ENCODE peak calls at places on chromosomes 7 and 10, in ten cellular contexts. J is aorta; K is heart right ventricle; P is cardiac muscle cell; C is CD8-positive, alpha-beta memory T cell; V is left lung; W is A549; U is psoas muscle; O is OCI-LY7; H is IMR-90. X is an unnamed sample.

GRCh38 chr10:63376560-63377304 is 89.0 kb downstream of the JMJD1C start:
- DNase-seq in J (no peak), K (no peak), P (no peak), C (no peak), V (no peak), W (no peak), U (no peak), O (peak; percentile 31), H (peak; percentile 60), X (no peak)

GRCh38 chr10:57952741-57953140 is 315.0 kb downstream of the IPMK start:
- DNase-seq in J (no peak), K (no peak), P (no peak), C (no peak), V (no peak), W (no peak), U (no peak), O (no peak), H (peak; percentile 38), X (no peak)

GRCh38 chr10:131071721-131072120 is 239.8 kb downstream of the TCERG1L start:
- DNase-seq in J (no peak), K (no peak), P (no peak), C (no peak), V (peak; percentile 41), W (no peak), U (no peak), O (no peak), H (no peak), X (no peak)

GRCh38 chr7:55552320-55553086 is 19.8 kb downstream of the VOPP1 start:
- DNase-seq in J (peak; percentile 81), K (peak; percentile 59), P (no peak), C (no peak), V (no peak), W (peak; percentile 37), U (peak; percentile 33), O (no peak), H (peak; percentile 90), X (no peak)

GRCh38 chr10:109922976-109923921 is at the start of gene XPNPEP1:
- DNase-seq in J (peak; percentile 95), K (peak; percentile 89), P (peak; percentile 91), C (peak; percentile 87), V (peak; percentile 98), W (peak; percentile 81), U (peak; percentile 90), O (peak; percentile 89), H (peak; percentile 83), X (peak; percentile 30)

GRCh38 chr10:43981232-43981631 is 332.6 kb upstream of the ZNF32 start:
- DNase-seq in J (no peak), K (no peak), P (no peak), C (no peak), V (no peak), W (no peak), U (no peak), O (no peak), H (peak; percentile 65), X (no peak)

GRCh38 chr7:66163186-66163610 is 41.9 kb upstream of the TPST1 start:
- DNase-seq in J (no peak), K (no peak), P (no peak), C (no peak), V (no peak), W (no peak), U (peak; percentile 26), O (no peak), H (no peak), X (no peak)

GRCh38 chr7:151727579-151728285 is 149.2 kb downstream of the PRKAG2 start:
- DNase-seq in J (peak; percentile 91), K (peak; percentile 53), P (no peak), C (peak; percentile 71), V (peak; percentile 84), W (peak; percentile 91), U (peak; percentile 85), O (no peak), H (peak; percentile 97), X (peak; percentile 27)

GRCh38 chr10:44934416-44935200 is 23.5 kb downstream of the TMEM72 start:
- DNase-seq in J (peak; percentile 66), K (peak; percentile 49), P (no peak), C (peak; percentile 27), V (no peak), W (no peak), U (no peak), O (no peak), H (no peak), X (no peak)

GRCh38 chr10:5659702-5660528 is 6.5 kb downstream of the ASB13 start:
- DNase-seq in J (peak; percentile 68), K (no peak), P (no peak), C (no peak), V (peak; percentile 72), W (peak; percentile 55), U (peak; percentile 62), O (peak; percentile 83), H (peak; percentile 79), X (peak; percentile 23)

GRCh38 chr10:78717200-78717599 is 351.6 kb upstream of the ZMIZ1 start:
- DNase-seq in J (peak; percentile 58), K (no peak), P (no peak), C (no peak), V (no peak), W (no peak), U (peak; percentile 61), O (no peak), H (peak; percentile 73), X (no peak)

GRCh38 chr10:78721231-78721630 is 347.5 kb upstream of the ZMIZ1 start:
- DNase-seq in J (no peak), K (no peak), P (no peak), C (no peak), V (no peak), W (no peak), U (no peak), O (no peak), H (peak; percentile 15), X (no peak)

GRCh38 chr10:78719276-78719675 is 349.5 kb upstream of the ZMIZ1 start:
- DNase-seq in J (no peak), K (no peak), P (no peak), C (no peak), V (no peak), W (no peak), U (no peak), O (no peak), H (no peak), X (no peak)

GRCh38 chr10:78718032-78718572 is 350.7 kb upstream of the ZMIZ1 start:
- DNase-seq in J (no peak), K (no peak), P (no peak), C (no peak), V (no peak), W (no peak), U (no peak), O (no peak), H (peak; percentile 65), X (no peak)

DNA sequence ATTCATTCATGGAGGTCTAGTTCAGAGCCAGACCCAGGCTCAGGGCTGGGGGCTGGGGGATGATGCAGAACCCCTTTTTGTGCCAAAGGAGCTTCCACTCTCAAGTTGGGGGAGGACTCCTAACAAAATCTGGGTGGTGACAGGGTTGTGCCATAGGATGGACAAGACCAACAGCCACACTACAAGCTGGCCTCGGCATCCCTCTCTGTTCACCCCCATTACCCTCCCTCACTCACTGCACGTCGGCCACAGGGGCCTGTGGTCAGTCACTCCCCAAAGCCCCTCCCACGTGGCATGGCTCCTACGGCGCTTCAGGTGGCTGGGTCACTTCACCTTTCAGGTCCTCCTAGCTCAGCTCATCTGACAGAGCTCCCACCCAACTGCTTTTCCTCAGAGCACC is 348.7 kb upstream of the ZMIZ1 start:
- DNase-seq in J (no peak), K (no peak), P (no peak), C (no peak), V (no peak), W (no peak), U (no peak), O (no peak), H (no peak), X (no peak)
- H3K4me3 ChIP-seq in J (no peak overlapping the region), K (no peak overlapping the region), P (no peak overlapping the region), C (no peak overlapping the region), V (no peak overlapping the region), W (no peak overlapping the region), U (no peak overlapping the region), O (no peak overlapping the region), H (no peak overlapping the region), X (no peak overlapping the region)

DNA sequence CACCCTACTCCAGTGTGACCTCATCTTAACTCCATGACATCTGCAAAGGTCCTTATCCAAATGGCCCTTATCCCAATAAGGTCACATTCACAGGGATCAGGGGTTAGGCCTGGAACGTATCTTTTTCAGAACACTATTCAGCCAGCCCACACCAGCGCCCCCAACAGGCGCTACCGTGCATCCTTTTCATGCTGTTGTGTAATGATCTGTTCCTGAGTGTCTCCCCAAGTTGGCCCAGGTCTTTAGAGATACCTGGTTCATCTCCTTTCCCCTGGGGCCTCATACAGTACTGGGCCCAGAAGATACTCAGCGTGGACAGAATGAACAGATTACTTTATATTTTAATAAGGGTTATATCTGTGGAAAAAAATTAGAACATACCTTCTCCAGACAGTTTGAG is 132.6 kb upstream of the ADAM12 start:
- DNase-seq in J (no peak), K (no peak), P (no peak), C (no peak), V (no peak), W (no peak), U (no peak), O (no peak), H (no peak), X (no peak)
- H3K4me1 ChIP-seq in J (no peaks in the 10 kb centered on the region), K (no peaks in the 10 kb centered on the region), P (no peaks in the 10 kb centered on the region), C (no peaks in the 10 kb centered on the region), V (no peaks in the 10 kb centered on the region), W (peaks cover 37% of the 10 kb centered on the region), U (no peaks in the 10 kb centered on the region), O (no peaks in the 10 kb centered on the region), H (no peaks in the 10 kb centered on the region), X (no peaks in the 10 kb centered on the region)

GRCh38 chr7:149785402-149785801 is 12.0 kb upstream of the ZNF467 start:
- DNase-seq in J (peak; percentile 48), K (no peak), P (no peak), C (no peak), V (peak; percentile 76), W (no peak), U (no peak), O (no peak), H (no peak), X (no peak)

GRCh38 chr7:149789101-149789500 is 15.7 kb upstream of the ZNF467 start:
- DNase-seq in J (no peak), K (no peak), P (no peak), C (no peak), V (no peak), W (no peak), U (no peak), O (no peak), H (no peak), X (no peak)

GRCh38 chr7:149788300-149788851 is 15.0 kb upstream of the ZNF467 start:
- DNase-seq in J (no peak), K (no peak), P (no peak), C (no peak), V (peak; percentile 71), W (no peak), U (no peak), O (no peak), H (no peak), X (no peak)

GRCh38 chr7:149785983-149786382 is 12.6 kb upstream of the ZNF467 start:
- DNase-seq in J (no peak), K (no peak), P (no peak), C (no peak), V (peak; percentile 71), W (no peak), U (no peak), O (no peak), H (no peak), X (no peak)

GRCh38 chr7:149787428-149788299 is 14.3 kb upstream of the ZNF467 start:
- DNase-seq in J (no peak), K (no peak), P (peak; percentile 34), C (no peak), V (peak; percentile 72), W (peak; percentile 58), U (no peak), O (no peak), H (no peak), X (no peak)
- H3K4me3 ChIP-seq in J (no peak overlapping the region), K (no peak overlapping the region), P (no peak overlapping the region), C (no peak overlapping the region), V (no peak overlapping the region), W (no peak overlapping the region), U (no peak overlapping the region), O (no peak overlapping the region), H (no peak overlapping the region), X (no peak overlapping the region)

GRCh38 chr7:125830743-125831142 is 901.1 kb upstream of the POT1 start:
- DNase-seq in J (no peak), K (no peak), P (no peak), C (no peak), V (no peak), W (no peak), U (no peak), O (no peak), H (no peak), X (no peak)
- H3K4me1 ChIP-seq in J (no peaks in the 10 kb centered on the region), K (no peaks in the 10 kb centered on the region), P (no peaks in the 10 kb centered on the region), C (no peaks in the 10 kb centered on the region), V (no peaks in the 10 kb centered on the region), W (no peaks in the 10 kb centered on the region), U (no peaks in the 10 kb centered on the region), O (no peaks in the 10 kb centered on the region), H (no peaks in the 10 kb centered on the region), X (no peaks in the 10 kb centered on the region)

X was measured in esophagus squamous epithelium.